ENCODE peak calls at places on chromosomes 1 and 21, in six cellular contexts. C is HCT116, X is H9, N is hepatocyte, P is A549, E is uterus. I is an unnamed sample. For H3K4me1, the result is how much of the 10 kb centered on the place peaks cover.

GRCh38 chr1:169570172-169570574 is 16.1 kb downstream of the F5 start:
- DNase-seq in C (no peak), X (no peak), N (peak), P (no peak), E (no peak), I (no peak)

GRCh38 chr1:175842545-175842944 is 99.2 kb upstream of the TNR start:
- DNase-seq in C (no peak), X (no peak), N (no peak), P (no peak), E (no peak), I (no peak)

GRCh38 chr1:12708956-12709555 is 6.9 kb upstream of the AADACL3 start:
- DNase-seq in C (no peak), X (no peak), N (peak), P (no peak), E (no peak), I (no peak)

GRCh38 chr1:214248294-214249082 is 32.5 kb upstream of the SMYD2 start:
- DNase-seq in C (no peak), X (no peak), N (no peak), P (no peak), E (no peak), I (peak)

GRCh38 chr1:214808845-214809460 is 206.0 kb downstream of the CENPF start:
- DNase-seq in C (peak), X (no peak), N (no peak), P (peak), E (no peak), I (peak)

GRCh38 chr1:2050482-2050792 is 226 bp downstream of the PRKCZ start:
- DNase-seq in C (no peak), X (no peak), N (no peak), P (peak), E (no peak), I (peak)

GRCh38 chr21:33327792-33328433 is 3.1 kb downstream of the IFNAR1 start:
- DNase-seq in C (no peak), X (no peak), N (no peak), P (no peak), E (no peak), I (no peak)

GRCh38 chr1:111903148-111903857 is 86.2 kb downstream of the KCND3 start:
- DNase-seq in C (no peak), X (no peak), N (no peak), P (no peak), E (no peak), I (no peak)

GRCh38 chr21:46301759-46302158 is 15.6 kb downstream of the YBEY start:
- DNase-seq in C (no peak), X (no peak), N (no peak), P (no peak), E (no peak), I (no peak)

GRCh38 chr1:203057831-203058673 is 27.8 kb downstream of the MYOG start:
- DNase-seq in C (no peak), X (no peak), N (no peak), P (no peak), E (no peak), I (no peak)

GRCh38 chr1:86938450-86938849 is 24.0 kb downstream of the HS2ST1 start:
- DNase-seq in C (no peak), X (no peak), N (no peak), P (no peak), E (no peak), I (no peak)

GRCh38 chr1:37840711-37841110 is 18.7 kb downstream of the MTF1 start:
- DNase-seq in C (no peak), X (no peak), N (no peak), P (no peak), E (no peak), I (no peak)

GRCh38 chr1:205689479-205689878 is 9.2 kb upstream of the SLC45A3 start:
- DNase-seq in C (no peak), X (no peak), N (no peak), P (no peak), E (no peak), I (no peak)

GRCh38 chr1:212205843-212206242 is 79.4 kb upstream of the PPP2R5A start:
- DNase-seq in C (no peak), X (no peak), N (no peak), P (no peak), E (no peak), I (peak)

GRCh38 chr1:924619-925323 is 1.0 kb downstream of the SAMD11 start:
- DNase-seq in C (no peak), X (peak), N (peak), P (peak), E (peak), I (no peak)

GRCh38 chr1:187566371-187566770 is 737.6 kb downstream of the PLA2G4A start:
- DNase-seq in C (no peak), X (no peak), N (no peak), P (no peak), E (no peak), I (no peak)

GRCh38 chr1:103561612-103562395 is 9.6 kb upstream of the AMY2B start:
- DNase-seq in C (no peak), X (no peak), N (no peak), P (no peak), E (no peak), I (peak)

GRCh38 chr1:6027591-6027990 is 18.1 kb upstream of the KCNAB2 start:
- DNase-seq in C (no peak), X (no peak), N (no peak), P (no peak), E (no peak), I (no peak)

GRCh38 chr1:109931189-109931672 is 20.6 kb downstream of the CSF1 start:
- DNase-seq in C (peak), X (peak), N (peak), P (peak), E (peak), I (no peak)

GRCh38 chr1:232611834-232612233 is 18.1 kb downstream of the SIPA1L2 start:
- DNase-seq in C (no peak), X (peak), N (no peak), P (peak), E (no peak), I (no peak)
- TF ChIP-seq CTCF in C (peak), X (peak), N (no peak), P (peak), E (no peak), I (peak)

GRCh38 chr1:33029921-33030320 is 6.8 kb downstream of the AK2 start:
- DNase-seq in C (no peak), X (no peak), N (no peak), P (no peak), E (no peak), I (no peak)

GRCh38 chr1:33030575-33030974 is 6.1 kb downstream of the AK2 start:
- DNase-seq in C (no peak), X (no peak), N (peak), P (no peak), E (no peak), I (no peak)

GRCh38 chr1:33031506-33031905 is 5.2 kb downstream of the AK2 start:
- DNase-seq in C (no peak), X (no peak), N (no peak), P (no peak), E (no peak), I (no peak)

GRCh38 chr1:33029209-33029608 is 7.5 kb downstream of the AK2 start:
- DNase-seq in C (no peak), X (no peak), N (no peak), P (no peak), E (no peak), I (no peak)

DNA sequence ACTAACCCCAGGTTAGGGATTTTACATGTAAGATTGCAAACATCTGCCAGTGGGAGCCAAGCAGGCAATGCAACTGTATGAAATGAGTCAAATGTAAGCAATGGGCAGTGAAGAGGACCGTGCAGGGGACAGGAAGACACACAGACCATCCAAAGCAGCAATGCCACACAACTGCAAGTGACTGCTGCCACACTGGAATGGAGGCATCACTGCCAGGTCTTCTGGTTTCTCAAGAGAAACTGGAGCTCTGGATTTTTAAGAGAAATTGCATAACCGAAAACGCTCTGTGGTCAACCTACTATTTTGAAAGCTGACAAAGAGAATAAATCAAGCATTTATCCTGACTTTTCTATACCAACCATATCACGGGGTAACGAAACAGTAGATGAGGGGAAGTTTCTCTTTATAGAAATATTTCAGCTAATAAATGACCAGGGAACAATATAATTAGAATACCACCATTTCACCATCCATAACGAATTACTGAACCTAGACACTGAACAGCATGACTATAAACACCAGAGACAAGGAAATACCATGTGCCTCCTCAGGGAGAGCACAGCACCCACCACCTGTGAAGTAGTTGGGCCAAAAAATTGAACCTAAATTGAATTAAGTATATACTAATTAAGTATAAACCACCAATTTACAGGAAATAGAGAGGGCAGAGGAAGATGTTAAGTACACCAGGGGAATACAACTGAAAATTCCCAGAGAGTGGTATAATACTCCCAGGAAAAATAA is 4.4 kb downstream of the AK2 start:
- DNase-seq in C (no peak), X (no peak), N (no peak), P (no peak), E (no peak), I (no peak)
- H3K4me1 ChIP-seq in C (under half), X (under half), N (under half), P (under half), E (under half), I (under half)

DNA sequence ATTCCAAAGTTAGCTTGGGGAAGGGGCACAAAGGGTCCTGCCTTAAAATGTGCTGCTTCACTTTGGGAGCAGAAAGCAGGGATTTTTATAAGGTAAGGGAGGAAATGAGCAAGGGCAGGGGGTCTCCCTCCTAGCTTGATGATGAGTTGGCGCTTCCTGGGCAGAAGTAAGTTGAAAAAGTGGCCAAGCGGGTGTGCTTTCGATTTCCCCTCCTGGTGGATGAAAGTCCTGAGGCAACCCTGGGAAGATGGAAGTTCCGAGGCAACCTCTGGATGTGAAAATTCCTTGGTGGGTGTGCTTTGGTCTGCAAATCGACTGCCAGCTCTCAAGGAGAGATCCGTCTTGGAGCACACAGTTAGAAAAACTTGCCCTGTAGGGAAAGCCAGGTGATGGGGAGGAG is 41.7 kb upstream of the CD2 start:
- DNase-seq in C (no peak), X (peak), N (no peak), P (no peak), E (no peak), I (no peak)
- H3K27ac ChIP-seq in C (no peak), X (peak), N (no peak), P (no peak), E (no peak), I (no peak)

GRCh38 chr1:99943238-99943794 is 26.5 kb upstream of the SLC35A3 start:
- DNase-seq in C (no peak), X (no peak), N (peak), P (peak), E (no peak), I (peak)
- TF ChIP-seq CTCF in C (no peak), X (no peak), N (no peak), P (no peak), E (no peak), I (no peak)

DNA sequence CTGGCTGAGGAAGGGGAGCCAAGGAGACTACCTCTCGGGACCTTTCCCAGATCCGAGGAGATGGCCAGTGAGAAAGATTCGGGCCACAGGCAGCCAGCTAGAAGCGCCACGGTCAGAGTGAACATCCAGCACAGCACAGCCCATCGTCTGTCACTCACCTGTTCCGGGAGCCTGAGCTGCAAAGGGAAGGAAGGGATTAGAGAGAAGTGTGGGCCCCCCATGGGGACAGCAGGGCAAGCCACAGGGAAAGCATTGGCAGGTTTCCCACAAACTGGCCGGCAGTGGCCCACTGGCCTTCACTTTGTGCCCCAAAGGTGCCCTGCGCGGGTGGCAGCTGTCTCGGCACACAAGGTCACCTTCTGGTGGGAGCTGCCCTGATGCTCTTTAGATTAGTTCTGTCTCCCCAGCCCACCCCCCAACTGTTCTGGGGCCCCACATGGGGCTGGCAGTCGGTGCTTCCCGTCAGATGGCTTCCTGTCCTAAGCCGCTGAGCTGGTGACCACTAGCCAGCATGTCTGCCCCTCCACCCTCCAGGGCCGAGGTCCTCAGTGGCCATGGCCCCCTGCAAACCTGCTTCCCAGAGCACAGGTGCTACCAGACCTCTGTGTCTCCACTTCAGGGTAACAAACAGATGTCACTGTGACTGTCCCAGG is 56.7 kb downstream of the LACTBL1 start:
- DNase-seq in C (no peak), X (no peak), N (no peak), P (no peak), E (no peak), I (no peak)
- H3K4me1 ChIP-seq in C (under half), X (under half), N (under half), P (under half), E (under half), I (under half)

GRCh38 chr1:156112276-156113137 is 2.0 kb upstream of the LMNA start:
- DNase-seq in C (no peak), X (no peak), N (no peak), P (no peak), E (no peak), I (no peak)
- H3K27ac ChIP-seq in C (peak), X (no peak), N (peak), P (peak), E (peak), I (peak)

GRCh38 chr1:83109692-83110091 is 889.2 kb downstream of the TTLL7 start:
- DNase-seq in C (no peak), X (no peak), N (no peak), P (no peak), E (no peak), I (no peak)
- TF ChIP-seq CTCF in C (no peak), X (no peak), N (no peak), P (no peak), E (no peak), I (no peak)

GRCh38 chr1:166671627-166672026 is 167.6 kb upstream of the POGK start:
- DNase-seq in C (no peak), X (no peak), N (no peak), P (no peak), E (no peak), I (no peak)
- H3K4me1 ChIP-seq in C (under half), X (under half), N (under half), P (under half), E (under half), I (under half)

GRCh38 chr1:31957701-31958674 is 19.8 kb upstream of the PTP4A2 start:
- DNase-seq in C (no peak), X (no peak), N (no peak), P (peak), E (no peak), I (no peak)
- H3K27ac ChIP-seq in C (no peak), X (no peak), N (peak), P (peak), E (no peak), I (no peak)